ENCODE peak calls at places on chromosomes 1 and 21, in nine cellular contexts. One of them, this sample, is unnamed.

GRCh38 chr1:150813028-150813707 is 5.1 kb upstream of the CTSK start:
- DNase-seq in AG10803: peak
- DNase-seq in right atrium auricular region: peak
- DNase-seq in astrocyte: peak
- DNase-seq in cardiac fibroblast: peak
- DNase-seq in upper lobe of right lung: peak
- DNase-seq in DND-41: no peak
- DNase-seq in mammary epithelial cell: peak
- DNase-seq in GM12878: no peak
- DNase-seq in this sample: peak

GRCh38 chr1:212597495-212597894 is 11.1 kb upstream of the ATF3 start:
- DNase-seq in DND-41: no peak
- DNase-seq in astrocyte: no peak
- DNase-seq in GM12878: no peak
- DNase-seq in upper lobe of right lung: no peak
- DNase-seq in right atrium auricular region: no peak
- DNase-seq in AG10803: no peak
- DNase-seq in mammary epithelial cell: no peak
- DNase-seq in cardiac fibroblast: peak
- DNase-seq in this sample: no peak

GRCh38 chr1:29628190-29628589 is 391.9 kb downstream of the PTPRU start:
- DNase-seq in DND-41: no peak
- DNase-seq in right atrium auricular region: peak
- DNase-seq in upper lobe of right lung: no peak
- DNase-seq in AG10803: no peak
- DNase-seq in cardiac fibroblast: no peak
- DNase-seq in GM12878: no peak
- DNase-seq in mammary epithelial cell: no peak
- DNase-seq in astrocyte: no peak
- DNase-seq in this sample: no peak

GRCh38 chr1:7127322-7128050 is 342.2 kb downstream of the CAMTA1 start:
- DNase-seq in astrocyte: no peak
- DNase-seq in AG10803: no peak
- DNase-seq in upper lobe of right lung: no peak
- DNase-seq in mammary epithelial cell: no peak
- DNase-seq in DND-41: no peak
- DNase-seq in cardiac fibroblast: no peak
- DNase-seq in GM12878: no peak
- DNase-seq in right atrium auricular region: no peak
- DNase-seq in this sample: no peak

GRCh38 chr21:26849428-26850115 is 4.4 kb upstream of the ADAMTS1 start:
- DNase-seq in cardiac fibroblast: peak
- DNase-seq in AG10803: peak
- DNase-seq in mammary epithelial cell: peak
- DNase-seq in DND-41: no peak
- DNase-seq in upper lobe of right lung: no peak
- DNase-seq in astrocyte: peak
- DNase-seq in right atrium auricular region: no peak
- DNase-seq in GM12878: no peak
- DNase-seq in this sample: peak

GRCh38 chr1:54927475-54928240 is 40.7 kb upstream of the DHCR24 start:
- DNase-seq in GM12878: no peak
- DNase-seq in right atrium auricular region: no peak
- DNase-seq in astrocyte: peak
- DNase-seq in mammary epithelial cell: peak
- DNase-seq in upper lobe of right lung: no peak
- DNase-seq in cardiac fibroblast: peak
- DNase-seq in AG10803: peak
- DNase-seq in DND-41: no peak
- DNase-seq in this sample: no peak

GRCh38 chr21:42164064-42164789 is 54.7 kb upstream of the ABCG1 start:
- DNase-seq in upper lobe of right lung: peak
- DNase-seq in DND-41: peak
- DNase-seq in mammary epithelial cell: peak
- DNase-seq in astrocyte: no peak
- DNase-seq in cardiac fibroblast: peak
- DNase-seq in AG10803: no peak
- DNase-seq in GM12878: no peak
- DNase-seq in right atrium auricular region: no peak
- DNase-seq in this sample: peak

GRCh38 chr1:224624432-224624831 is 8.3 kb downstream of the CNIH3 start:
- DNase-seq in cardiac fibroblast: no peak
- DNase-seq in astrocyte: no peak
- DNase-seq in AG10803: no peak
- DNase-seq in right atrium auricular region: no peak
- DNase-seq in DND-41: no peak
- DNase-seq in mammary epithelial cell: no peak
- DNase-seq in GM12878: no peak
- DNase-seq in upper lobe of right lung: no peak
- DNase-seq in this sample: no peak

GRCh38 chr21:29164330-29164942 is 34.0 kb downstream of the MAP3K7CL start:
- DNase-seq in right atrium auricular region: no peak
- DNase-seq in DND-41: no peak
- DNase-seq in astrocyte: peak
- DNase-seq in upper lobe of right lung: no peak
- DNase-seq in GM12878: no peak
- DNase-seq in AG10803: peak
- DNase-seq in cardiac fibroblast: peak
- DNase-seq in mammary epithelial cell: peak
- DNase-seq in this sample: peak

GRCh38 chr1:53190210-53190611 is 6.4 kb upstream of the CPT2 start:
- DNase-seq in astrocyte: no peak
- DNase-seq in upper lobe of right lung: no peak
- DNase-seq in AG10803: no peak
- DNase-seq in DND-41: no peak
- DNase-seq in GM12878: no peak
- DNase-seq in mammary epithelial cell: no peak
- DNase-seq in right atrium auricular region: no peak
- DNase-seq in cardiac fibroblast: no peak
- DNase-seq in this sample: no peak

GRCh38 chr1:172742599-172743500 is 83.9 kb downstream of the FASLG start:
- DNase-seq in mammary epithelial cell: peak
- DNase-seq in right atrium auricular region: no peak
- DNase-seq in astrocyte: no peak
- DNase-seq in DND-41: peak
- DNase-seq in GM12878: no peak
- DNase-seq in AG10803: peak
- DNase-seq in cardiac fibroblast: peak
- DNase-seq in upper lobe of right lung: no peak
- DNase-seq in this sample: peak

DNA sequence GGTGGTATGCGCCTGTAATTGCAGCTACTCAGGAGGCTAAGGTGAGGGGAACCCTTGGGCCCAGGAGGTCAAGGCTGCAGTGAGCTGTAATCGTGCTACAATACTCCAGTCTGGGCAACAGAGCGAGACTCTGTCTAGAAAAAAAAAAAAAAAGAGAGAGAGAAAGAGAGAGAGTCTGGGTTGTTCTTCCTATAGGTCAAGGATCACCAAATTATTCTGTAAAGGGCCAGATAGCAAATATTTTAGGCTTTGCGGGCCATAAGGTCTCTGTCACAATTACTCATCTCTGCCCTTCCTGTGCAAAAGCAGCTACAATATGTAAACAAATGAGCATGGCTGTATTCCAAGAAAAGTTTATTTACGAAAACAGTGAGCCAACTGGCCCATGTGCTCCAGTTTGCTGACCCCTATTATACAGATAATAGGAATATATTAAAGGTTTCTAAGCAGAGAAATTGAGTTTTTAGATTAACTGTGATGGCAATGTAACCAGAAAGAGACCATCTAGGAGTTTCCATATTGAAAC is 2.1 kb downstream of the SASS6 start:
- DNase-seq in DND-41: no peak
- DNase-seq in cardiac fibroblast: peak
- DNase-seq in right atrium auricular region: no peak
- DNase-seq in astrocyte: no peak
- DNase-seq in GM12878: no peak
- DNase-seq in AG10803: peak
- DNase-seq in mammary epithelial cell: no peak
- DNase-seq in upper lobe of right lung: no peak
- DNase-seq in this sample: peak
- H3K4me3 ChIP-seq in DND-41: no peak
- H3K4me3 ChIP-seq in cardiac fibroblast: no peak
- H3K4me3 ChIP-seq in right atrium auricular region: no peak
- H3K4me3 ChIP-seq in astrocyte: no peak
- H3K4me3 ChIP-seq in GM12878: peak
- H3K4me3 ChIP-seq in AG10803: no peak
- H3K4me3 ChIP-seq in mammary epithelial cell: no peak
- H3K4me3 ChIP-seq in upper lobe of right lung: no peak
- H3K4me3 ChIP-seq in this sample: peak

DNA sequence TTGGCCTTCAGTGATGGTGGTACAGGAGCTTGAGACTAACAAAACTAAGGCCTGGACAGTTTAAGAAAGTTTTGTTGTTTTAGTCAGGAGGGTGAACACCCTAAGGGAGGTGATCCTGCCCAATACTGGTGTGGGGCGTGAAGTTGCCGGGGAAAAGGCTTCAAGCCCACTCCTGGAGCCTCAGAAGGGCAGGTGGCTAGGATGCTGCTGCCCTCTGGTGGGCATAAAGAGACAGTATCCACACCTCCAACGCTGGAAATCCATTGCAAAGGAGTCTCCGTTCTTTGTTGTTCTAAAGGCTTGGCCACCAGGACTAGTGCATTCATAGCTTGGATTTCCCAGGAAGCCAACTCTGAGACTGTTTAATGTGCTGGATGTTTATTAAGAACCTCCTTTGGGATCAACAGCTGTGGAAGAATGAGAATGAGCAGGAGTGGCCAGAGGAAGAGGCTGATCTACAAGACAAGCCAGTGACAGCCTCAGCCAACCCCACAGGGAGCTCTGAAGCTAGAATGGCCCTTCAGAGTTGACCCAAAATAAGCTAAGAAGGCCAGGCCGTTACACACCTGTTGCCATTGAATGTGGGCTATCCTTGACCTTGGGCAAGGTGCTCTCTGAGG is 8.2 kb upstream of the C1orf216 start:
- DNase-seq in GM12878: no peak
- DNase-seq in right atrium auricular region: no peak
- DNase-seq in AG10803: peak
- DNase-seq in upper lobe of right lung: no peak
- DNase-seq in DND-41: peak
- DNase-seq in cardiac fibroblast: peak
- DNase-seq in astrocyte: peak
- DNase-seq in mammary epithelial cell: peak
- DNase-seq in this sample: peak
- TF ChIP-seq CTCF in GM12878: peak
- TF ChIP-seq CTCF in right atrium auricular region: peak
- TF ChIP-seq CTCF in AG10803: peak
- TF ChIP-seq CTCF in upper lobe of right lung: peak
- TF ChIP-seq CTCF in DND-41: peak
- TF ChIP-seq CTCF in cardiac fibroblast: peak
- TF ChIP-seq CTCF in astrocyte: peak
- TF ChIP-seq CTCF in mammary epithelial cell: peak
- TF ChIP-seq CTCF in this sample: peak

GRCh38 chr21:38334866-38335265 is 78.1 kb downstream of the KCNJ15 start:
- DNase-seq in mammary epithelial cell: no peak
- DNase-seq in DND-41: no peak
- DNase-seq in cardiac fibroblast: no peak
- DNase-seq in right atrium auricular region: no peak
- DNase-seq in AG10803: no peak
- DNase-seq in astrocyte: no peak
- DNase-seq in upper lobe of right lung: no peak
- DNase-seq in GM12878: no peak
- DNase-seq in this sample: no peak

GRCh38 chr21:38330671-38331070 is 73.9 kb downstream of the KCNJ15 start:
- DNase-seq in GM12878: no peak
- DNase-seq in AG10803: no peak
- DNase-seq in mammary epithelial cell: no peak
- DNase-seq in upper lobe of right lung: no peak
- DNase-seq in right atrium auricular region: no peak
- DNase-seq in astrocyte: no peak
- DNase-seq in DND-41: no peak
- DNase-seq in cardiac fibroblast: no peak
- DNase-seq in this sample: no peak

GRCh38 chr21:38329176-38329575 is 72.4 kb downstream of the KCNJ15 start:
- DNase-seq in AG10803: no peak
- DNase-seq in upper lobe of right lung: no peak
- DNase-seq in DND-41: no peak
- DNase-seq in right atrium auricular region: peak
- DNase-seq in cardiac fibroblast: no peak
- DNase-seq in mammary epithelial cell: no peak
- DNase-seq in astrocyte: no peak
- DNase-seq in GM12878: no peak
- DNase-seq in this sample: no peak

GRCh38 chr21:38337793-38338192 is 81.0 kb downstream of the KCNJ15 start:
- DNase-seq in AG10803: no peak
- DNase-seq in mammary epithelial cell: no peak
- DNase-seq in right atrium auricular region: no peak
- DNase-seq in DND-41: no peak
- DNase-seq in GM12878: no peak
- DNase-seq in upper lobe of right lung: no peak
- DNase-seq in astrocyte: no peak
- DNase-seq in cardiac fibroblast: no peak
- DNase-seq in this sample: no peak

GRCh38 chr21:38333290-38334272 is 76.8 kb downstream of the KCNJ15 start:
- DNase-seq in upper lobe of right lung: no peak
- DNase-seq in GM12878: no peak
- DNase-seq in mammary epithelial cell: no peak
- DNase-seq in DND-41: no peak
- DNase-seq in AG10803: no peak
- DNase-seq in astrocyte: no peak
- DNase-seq in right atrium auricular region: no peak
- DNase-seq in cardiac fibroblast: peak
- DNase-seq in this sample: peak
- H3K4me3 ChIP-seq in upper lobe of right lung: no peak
- H3K4me3 ChIP-seq in GM12878: no peak
- H3K4me3 ChIP-seq in mammary epithelial cell: no peak
- H3K4me3 ChIP-seq in DND-41: no peak
- H3K4me3 ChIP-seq in AG10803: no peak
- H3K4me3 ChIP-seq in astrocyte: no peak
- H3K4me3 ChIP-seq in right atrium auricular region: no peak
- H3K4me3 ChIP-seq in cardiac fibroblast: no peak
- H3K4me3 ChIP-seq in this sample: no peak

GRCh38 chr1:209554761-209555611 is 28.5 kb upstream of the CAMK1G start:
- DNase-seq in cardiac fibroblast: no peak
- DNase-seq in AG10803: no peak
- DNase-seq in DND-41: no peak
- DNase-seq in astrocyte: no peak
- DNase-seq in right atrium auricular region: no peak
- DNase-seq in mammary epithelial cell: no peak
- DNase-seq in upper lobe of right lung: no peak
- DNase-seq in GM12878: no peak
- DNase-seq in this sample: peak
- TF ChIP-seq CTCF in cardiac fibroblast: no peak
- TF ChIP-seq CTCF in AG10803: no peak
- TF ChIP-seq CTCF in DND-41: peak
- TF ChIP-seq CTCF in astrocyte: no peak
- TF ChIP-seq CTCF in right atrium auricular region: no peak
- TF ChIP-seq CTCF in mammary epithelial cell: no peak
- TF ChIP-seq CTCF in upper lobe of right lung: no peak
- TF ChIP-seq CTCF in GM12878: no peak
- TF ChIP-seq CTCF in this sample: no peak